ENCODE peak calls at places on chromosomes 13 and 19, in seven cellular contexts. O is nephron progenitor cell, Y is right lobe of liver, L is AG04450, E is cardiac muscle cell, S is GM13977, K is fibroblast of the aortic adventitia. G is an unnamed sample.

GRCh38 chr13:28324181-28324789 is 170.6 kb downstream of the FLT1 start:
- DNase-seq in O (peak), Y (peak), L (no peak), E (peak), S (peak), K (peak), G (peak)

GRCh38 chr13:41196620-41197019 is 2.3 kb upstream of the KBTBD7 start:
- DNase-seq in O (no peak), Y (no peak), L (no peak), E (peak), S (no peak), K (peak), G (no peak)

GRCh38 chr19:58001895-58002369 is 688 bp downstream of the ZNF606 start:
- DNase-seq in O (peak), Y (no peak), L (no peak), E (no peak), S (peak), K (peak), G (peak)

GRCh38 chr13:112346173-112346898 is 29.8 kb upstream of the SPACA7 start:
- DNase-seq in O (peak), Y (no peak), L (no peak), E (no peak), S (no peak), K (no peak), G (no peak)

GRCh38 chr19:3163230-3163886 is 15.2 kb upstream of the S1PR4 start:
- DNase-seq in O (peak), Y (peak), L (peak), E (peak), S (peak), K (peak), G (peak)

GRCh38 chr19:6719992-6720368 is 470 bp downstream of the C3 start:
- DNase-seq in O (no peak), Y (no peak), L (no peak), E (no peak), S (no peak), K (no peak), G (no peak)

GRCh38 chr19:32642771-32643170 is 32.2 kb downstream of the ANKRD27 start:
- DNase-seq in O (no peak), Y (no peak), L (no peak), E (no peak), S (no peak), K (no peak), G (no peak)

GRCh38 chr13:84279166-84279565 is 396.9 kb upstream of the SLITRK1 start:
- DNase-seq in O (no peak), Y (no peak), L (no peak), E (no peak), S (no peak), K (no peak), G (no peak)

GRCh38 chr19:36051236-36051635 is 2.8 kb downstream of the THAP8 start:
- DNase-seq in O (peak), Y (no peak), L (no peak), E (no peak), S (no peak), K (no peak), G (no peak)

GRCh38 chr13:45393941-45394570 is 24.1 kb downstream of the SLC25A30 start:
- DNase-seq in O (peak), Y (no peak), L (no peak), E (peak), S (peak), K (peak), G (peak)

GRCh38 chr19:39054091-39054470 is 21.7 kb upstream of the FBXO27 start:
- DNase-seq in O (no peak), Y (no peak), L (no peak), E (no peak), S (no peak), K (no peak), G (no peak)

GRCh38 chr13:44573790-44574465 is 2.2 kb downstream of the TSC22D1 start:
- DNase-seq in O (peak), Y (no peak), L (no peak), E (peak), S (no peak), K (peak), G (no peak)

GRCh38 chr13:40118337-40118736 is 462.9 kb downstream of the COG6 start:
- DNase-seq in O (no peak), Y (no peak), L (no peak), E (no peak), S (no peak), K (no peak), G (no peak)

GRCh38 chr19:39339636-39340035 is 2.6 kb upstream of the SAMD4B start:
- DNase-seq in O (no peak), Y (no peak), L (no peak), E (no peak), S (no peak), K (no peak), G (no peak)

GRCh38 chr13:113862191-113862765 is 1.6 kb downstream of the GAS6 start:
- DNase-seq in O (no peak), Y (no peak), L (no peak), E (no peak), S (no peak), K (no peak), G (no peak)

GRCh38 chr19:45087531-45087930 is 5.4 kb upstream of the PPP1R37 start:
- DNase-seq in O (no peak), Y (no peak), L (no peak), E (no peak), S (no peak), K (no peak), G (no peak)

DNA sequence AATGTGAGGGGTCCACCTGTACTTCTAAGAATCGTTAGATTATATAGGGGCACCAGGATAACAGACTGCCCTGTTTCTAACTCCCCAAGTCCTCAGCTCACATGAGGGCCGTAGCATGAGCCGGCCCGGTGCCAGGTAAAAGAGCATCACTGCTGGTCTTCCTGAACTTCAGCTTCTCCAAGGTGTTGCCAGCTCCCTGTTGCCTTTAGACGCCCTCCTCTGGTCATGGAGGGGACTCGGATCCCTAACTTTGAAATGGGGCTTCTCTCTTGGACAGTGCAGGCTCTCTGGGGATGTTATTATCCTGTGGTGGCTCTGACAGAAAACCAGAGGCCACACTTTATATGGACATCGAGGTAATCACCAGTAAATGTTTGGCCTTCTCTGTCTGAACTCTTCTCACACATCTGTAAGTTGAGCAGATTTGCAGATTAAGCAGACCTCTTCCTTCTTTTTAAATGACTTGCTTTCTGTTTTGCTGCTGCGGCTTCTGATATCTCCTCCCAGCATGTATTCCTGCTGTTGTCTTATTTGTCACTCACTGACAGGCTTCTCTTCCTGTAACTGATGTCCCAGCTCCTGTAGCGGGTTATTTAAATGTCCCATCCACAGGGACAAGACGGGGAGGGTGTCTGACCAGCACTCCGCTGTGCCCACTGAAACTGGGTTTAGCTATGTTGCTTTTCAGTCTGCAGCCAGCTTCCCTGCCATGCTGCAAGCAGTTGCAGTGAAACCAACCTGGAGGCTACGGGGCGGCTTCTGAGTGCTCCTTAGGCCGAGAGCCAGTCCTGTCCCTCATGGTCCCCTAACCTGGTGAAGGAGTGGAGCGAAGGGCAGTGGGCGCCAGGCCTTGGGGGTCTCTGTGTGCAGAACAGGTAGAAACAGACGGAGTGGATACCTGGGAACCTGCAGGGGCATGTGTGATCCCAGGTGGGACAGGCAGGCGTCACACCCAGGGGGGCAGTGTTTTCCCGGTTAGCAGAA is 39.2 kb downstream of the TSSK6 start:
- DNase-seq in O (no peak), Y (no peak), L (no peak), E (peak), S (no peak), K (peak), G (no peak)
- TF ChIP-seq CTCF in O (no peak), Y (no peak), L (peak), E (peak), S (peak), K (peak), G (no peak)

DNA sequence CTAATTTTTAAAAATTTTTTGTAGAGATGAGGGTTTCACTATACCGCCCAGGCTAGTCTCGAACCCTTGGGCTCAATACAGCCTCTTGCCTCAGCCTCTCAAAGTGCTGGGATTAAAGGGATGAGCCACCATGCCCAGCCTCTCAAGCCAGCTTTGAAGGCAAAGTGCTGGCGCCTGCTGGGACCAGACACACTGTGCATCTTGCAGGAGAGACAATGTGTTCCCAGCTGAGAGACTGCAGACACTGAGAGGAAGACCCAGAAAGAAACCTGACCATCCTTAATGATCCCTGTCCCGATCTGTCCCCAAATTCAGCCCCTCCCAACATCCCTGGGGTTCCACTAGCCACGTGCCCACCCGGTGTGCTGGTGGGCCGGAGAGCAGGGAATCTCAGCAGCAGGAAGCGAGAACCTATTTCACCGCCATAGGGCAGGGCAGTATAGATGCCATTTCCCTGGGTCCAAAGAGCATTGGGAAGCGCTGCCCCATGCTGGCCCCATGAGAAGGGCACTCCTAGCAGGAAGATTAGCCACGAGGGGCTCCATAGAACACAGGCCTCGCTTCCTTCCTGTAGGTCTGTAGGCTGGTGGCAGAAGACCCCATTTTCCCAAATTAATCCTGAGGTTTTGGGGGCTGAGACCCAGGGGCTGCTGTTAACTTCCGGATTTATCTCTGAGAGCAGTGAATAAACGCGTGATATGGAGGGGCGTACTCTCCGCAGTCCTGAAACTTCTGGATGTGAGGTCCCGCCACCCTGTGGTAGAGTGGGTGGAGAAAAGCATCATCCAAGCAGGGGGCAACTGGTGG is 968 bp downstream of the RAVER1 start:
- DNase-seq in O (no peak), Y (no peak), L (no peak), E (no peak), S (no peak), K (no peak), G (no peak)
- TF ChIP-seq CTCF in O (no peak), Y (no peak), L (peak), E (no peak), S (no peak), K (no peak), G (no peak)

GRCh38 chr13:74015137-74015536 is 119.1 kb downstream of the KLF12 start:
- DNase-seq in O (no peak), Y (no peak), L (no peak), E (peak), S (no peak), K (peak), G (no peak)
- TF ChIP-seq CTCF in O (peak), Y (peak), L (no peak), E (peak), S (no peak), K (peak), G (no peak)

GRCh38 chr13:30623392-30623791 is 5.7 kb downstream of the USPL1 start:
- DNase-seq in O (no peak), Y (no peak), L (no peak), E (peak), S (no peak), K (peak), G (no peak)

GRCh38 chr13:30618186-30618937 is 642 bp downstream of the USPL1 start:
- DNase-seq in O (peak), Y (peak), L (no peak), E (no peak), S (peak), K (no peak), G (peak)

GRCh38 chr13:30618938-30619289 is 1.2 kb downstream of the USPL1 start:
- DNase-seq in O (no peak), Y (no peak), L (no peak), E (no peak), S (no peak), K (no peak), G (no peak)

GRCh38 chr13:30619731-30620130 is 2.0 kb downstream of the USPL1 start:
- DNase-seq in O (no peak), Y (peak), L (no peak), E (peak), S (no peak), K (no peak), G (no peak)

GRCh38 chr13:30622551-30622950 is 4.8 kb downstream of the USPL1 start:
- DNase-seq in O (no peak), Y (no peak), L (no peak), E (no peak), S (no peak), K (no peak), G (no peak)
- TF ChIP-seq CTCF in O (no peak), Y (no peak), L (no peak), E (no peak), S (no peak), K (no peak), G (no peak)

DNA sequence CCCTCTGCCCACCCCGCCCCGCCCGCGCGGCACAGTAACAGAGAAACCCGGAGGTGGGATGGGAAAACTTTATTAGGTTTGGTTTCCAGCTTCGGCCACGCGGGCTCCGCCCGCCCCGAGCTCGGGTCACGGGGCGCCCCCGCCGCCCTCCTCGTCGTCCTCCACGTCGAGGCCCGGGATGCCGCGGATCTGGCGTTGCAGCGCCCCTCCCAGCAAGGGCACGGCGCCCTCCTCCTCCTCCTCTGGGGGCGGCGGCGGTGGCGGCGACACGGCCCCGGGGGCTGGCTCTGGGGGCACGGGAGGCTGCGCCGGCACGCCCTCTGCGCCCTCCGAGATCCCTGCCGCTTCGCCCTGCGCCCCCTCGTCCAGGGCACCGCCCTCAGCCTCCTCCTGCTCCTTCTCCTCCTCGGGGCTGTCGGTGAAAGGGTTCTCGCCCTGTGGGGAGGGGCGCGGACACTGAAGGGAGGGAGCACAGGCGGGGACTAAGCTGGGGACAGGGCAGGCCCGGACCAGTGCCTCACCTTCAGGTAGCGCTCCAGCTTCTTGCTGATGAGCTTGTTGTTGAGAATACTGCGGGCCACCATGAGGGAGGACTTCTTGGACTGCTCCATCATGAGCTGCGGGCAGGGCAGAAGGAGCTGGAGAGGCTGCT is 535 bp upstream of the AKAP8 start:
- DNase-seq in O (no peak), Y (peak), L (no peak), E (peak), S (peak), K (peak), G (peak)
- TF ChIP-seq CTCF in O (no peak), Y (no peak), L (no peak), E (no peak), S (peak), K (no peak), G (no peak)

GRCh38 chr13:53068841-53069520 is 40.4 kb downstream of the OLFM4 start:
- DNase-seq in O (no peak), Y (no peak), L (no peak), E (no peak), S (no peak), K (no peak), G (no peak)
- TF ChIP-seq CTCF in O (no peak), Y (no peak), L (no peak), E (no peak), S (no peak), K (no peak), G (no peak)

DNA sequence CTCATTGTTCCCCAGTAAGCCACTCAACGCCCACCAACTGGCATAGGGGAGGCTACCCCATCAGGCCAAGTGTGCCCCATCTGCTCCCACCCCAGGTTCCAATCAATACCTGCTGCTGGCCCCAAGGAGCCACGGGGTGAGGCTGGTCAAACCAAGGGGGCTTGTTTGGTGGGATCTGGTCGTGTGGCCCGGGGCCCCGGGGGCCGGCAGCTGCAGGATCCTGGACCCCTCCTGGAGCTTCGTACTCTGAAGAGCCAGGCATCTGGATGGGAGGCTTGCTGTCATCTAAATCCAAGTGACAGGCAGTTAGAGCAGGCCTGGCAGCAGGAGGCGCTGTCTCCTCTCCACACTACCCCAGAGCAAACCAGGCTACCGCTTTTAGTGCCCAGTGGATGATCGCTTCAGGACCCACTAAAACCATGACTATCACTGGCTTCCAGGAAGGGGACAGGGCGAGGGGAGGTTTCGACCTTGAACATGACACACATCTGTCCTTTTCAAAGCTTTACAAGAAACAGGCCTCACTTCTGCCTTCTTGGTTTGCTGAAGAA is 14.2 kb downstream of the CHERP start:
- DNase-seq in O (peak), Y (no peak), L (no peak), E (peak), S (peak), K (no peak), G (peak)
- TF ChIP-seq CTCF in O (peak), Y (no peak), L (peak), E (peak), S (peak), K (peak), G (peak)

GRCh38 chr13:93227906-93228801 is 1.5 kb downstream of the GPC6 start:
- DNase-seq in O (peak), Y (peak), L (no peak), E (peak), S (peak), K (peak), G (no peak)
- TF ChIP-seq CTCF in O (peak), Y (peak), L (peak), E (peak), S (no peak), K (peak), G (no peak)